ENCODE peak calls at places on chromosomes 13 and 19, in nine cellular contexts. Y is psoas muscle, F is A549, U is heart left ventricle, E is brain microvascular endothelial cell, D is cardiac muscle cell, M is body of pancreas, T is RWPE2, V is lung. A is an unnamed sample.

GRCh38 chr19:17244618-17245534 is 843 bp downstream of the NR2F6 start:
- DNase-seq in M (peak), E (no peak), V (no peak), Y (no peak), D (no peak), F (no peak), U (no peak), T (no peak), A (peak)

GRCh38 chr19:2722541-2723344 is 1.6 kb upstream of the DIRAS1 start:
- DNase-seq in F (peak), U (peak), D (peak), V (no peak), E (peak), T (no peak), Y (peak), M (peak), A (peak)

GRCh38 chr13:46479286-46479685 is 73.7 kb upstream of the LRCH1 start:
- DNase-seq in E (no peak), T (no peak), V (no peak), F (no peak), D (no peak), M (no peak), Y (no peak), U (no peak), A (no peak)

GRCh38 chr13:30737511-30738342 is 2.4 kb downstream of the ALOX5AP start:
- DNase-seq in V (no peak), T (no peak), D (no peak), M (no peak), Y (no peak), F (no peak), U (no peak), E (no peak), A (no peak)

GRCh38 chr19:4604912-4605311 is 34.4 kb upstream of the TNFAIP8L1 start:
- DNase-seq in V (no peak), T (no peak), Y (no peak), U (no peak), E (no peak), F (no peak), M (no peak), D (no peak), A (no peak)

GRCh38 chr13:27476943-27477681 is 26.7 kb upstream of the MTIF3 start:
- DNase-seq in E (peak), T (no peak), M (peak), V (no peak), F (peak), U (no peak), D (peak), Y (no peak), A (no peak)

GRCh38 chr13:33322474-33322827 is 36.9 kb upstream of the STARD13 start:
- DNase-seq in M (no peak), U (peak), V (no peak), F (no peak), Y (peak), T (no peak), D (peak), E (peak), A (no peak)

GRCh38 chr19:31297991-31298390 is 51.2 kb downstream of the TSHZ3 start:
- DNase-seq in Y (no peak), F (no peak), M (no peak), V (no peak), T (no peak), E (no peak), U (no peak), D (no peak), A (peak)

GRCh38 chr13:25727250-25727649 is 324.6 kb downstream of the SHISA2 start:
- DNase-seq in F (no peak), U (no peak), Y (no peak), D (no peak), V (peak), M (peak), T (no peak), E (no peak), A (no peak)

GRCh38 chr19:16051254-16052025 is 24.9 kb upstream of the TPM4 start:
- DNase-seq in F (peak), T (no peak), E (no peak), U (no peak), Y (no peak), D (peak), V (no peak), M (no peak), A (no peak)
- TF ChIP-seq CTCF in F (no peak), T (no peak), E (no peak), U (no peak), Y (no peak), D (peak), V (no peak), M (no peak), A (no peak)

GRCh38 chr13:50842711-50843255 is 709 bp downstream of the DLEU7 start:
- DNase-seq in M (no peak), F (no peak), U (no peak), E (no peak), V (no peak), D (no peak), T (no peak), Y (no peak), A (no peak)
- H3K4me3 ChIP-seq in M (no peak), F (no peak), U (peak), E (peak), V (no peak), D (peak), T (no peak), Y (peak), A (no peak)

GRCh38 chr13:102280366-102280765 is 121.5 kb downstream of the FGF14 start:
- DNase-seq in D (no peak), F (no peak), T (no peak), U (no peak), M (no peak), Y (no peak), E (no peak), V (no peak), A (no peak)

GRCh38 chr13:102276479-102276878 is 125.4 kb downstream of the FGF14 start:
- DNase-seq in D (no peak), E (no peak), U (no peak), F (no peak), V (no peak), M (no peak), Y (no peak), T (no peak), A (no peak)

GRCh38 chr13:102273111-102273510 is 128.7 kb downstream of the FGF14 start:
- DNase-seq in U (no peak), Y (no peak), M (no peak), F (no peak), V (no peak), T (no peak), E (no peak), D (no peak), A (no peak)

DNA sequence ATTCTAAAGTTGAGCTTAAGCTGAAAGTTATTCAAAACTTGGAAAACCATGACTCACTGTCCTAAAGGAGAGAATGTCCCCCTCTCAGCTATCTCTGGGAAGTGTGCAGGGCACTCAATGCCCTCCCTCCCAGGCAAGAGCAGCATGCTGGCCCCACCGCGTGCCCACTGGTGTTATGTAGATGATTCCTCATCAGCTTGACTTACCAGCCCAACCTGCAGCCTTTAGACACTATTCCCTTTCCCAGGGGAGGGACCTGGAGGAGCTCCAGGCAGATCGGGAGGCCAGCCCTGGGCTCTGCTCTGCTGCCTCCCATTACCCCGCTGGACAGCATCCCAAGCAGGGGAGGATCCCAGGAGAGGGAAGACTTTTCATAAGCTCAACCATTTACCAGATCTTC is 124.6 kb downstream of the FGF14 start:
- DNase-seq in U (peak), M (no peak), T (no peak), D (peak), E (no peak), Y (peak), V (no peak), F (no peak), A (no peak)
- H3K27ac ChIP-seq in U (no peak), M (no peak), T (no peak), D (no peak), E (no peak), Y (no peak), V (no peak), F (no peak), A (no peak)

DNA sequence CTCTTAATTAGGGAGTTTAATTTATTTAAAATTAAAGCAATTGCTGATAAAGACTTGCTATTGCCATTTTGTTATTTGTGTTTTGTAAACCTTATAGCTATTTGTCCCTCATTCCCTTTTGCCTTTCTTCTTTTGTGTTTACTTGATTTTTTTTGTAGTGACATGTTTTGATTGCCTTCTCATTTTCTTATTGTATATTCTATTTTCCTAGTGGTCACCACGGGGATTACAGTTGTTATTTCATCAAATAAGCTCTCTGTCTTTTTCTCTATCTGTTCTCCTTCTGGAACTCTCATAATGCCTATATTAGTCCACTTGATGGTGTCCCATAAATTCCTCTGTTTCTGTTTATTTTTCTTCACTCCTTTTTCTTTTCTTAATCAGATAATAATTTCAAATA is 64.4 kb upstream of the FRY start:
- DNase-seq in U (no peak), D (no peak), V (no peak), Y (no peak), F (no peak), E (no peak), M (no peak), T (no peak), A (no peak)
- TF ChIP-seq CTCF in U (peak), D (peak), V (no peak), Y (no peak), F (no peak), E (no peak), M (peak), T (no peak), A (peak)

A was measured in thyroid gland.